ENCODE peak calls at places on chromosome 11, in four cellular contexts. M is K562, G is HepG2, Y is GM12878. E is an unnamed sample.

GRCh38 chr11:11535611-11536010 is 86.2 kb downstream of the GALNT18 start:
- DNase-seq in G (no peak), Y (no peak), M (no peak), E (no peak)

GRCh38 chr11:123082977-123083376 is 21.0 kb upstream of the HSPA8 start:
- DNase-seq in Y (no peak), M (no peak), G (no peak), E (no peak)

GRCh38 chr11:61362542-61362875 is 335 bp downstream of the TMEM138 start:
- DNase-seq in M (peak; percentile 55), G (peak; percentile 35), Y (no peak), E (no peak)

GRCh38 chr11:71120346-71120963 is 131.9 kb downstream of the SHANK2 start:
- DNase-seq in Y (no peak), M (peak; percentile 8), G (peak; percentile 38), E (peak; percentile 84)

GRCh38 chr11:59673291-59673690 is 4.5 kb upstream of the PATL1 start:
- DNase-seq in Y (no peak), M (no peak), G (no peak), E (no peak)

GRCh38 chr11:120399312-120399711 is 63.1 kb downstream of the ARHGEF12 start:
- DNase-seq in M (no peak), Y (no peak), G (no peak), E (no peak)

GRCh38 chr11:96388891-96389603 is 665 bp downstream of the CCDC82 start:
- DNase-seq in G (peak; percentile 46), Y (peak; percentile 19), M (peak; percentile 72), E (peak; percentile 73)

GRCh38 chr11:45318516-45318915 is 32.4 kb upstream of the SYT13 start:
- DNase-seq in Y (no peak), G (no peak), M (no peak), E (no peak)

GRCh38 chr11:17403977-17404759 is 15.7 kb upstream of the KCNJ11 start:
- DNase-seq in M (no peak), G (no peak), Y (no peak), E (no peak)

GRCh38 chr11:82899191-82899820 is 924 bp downstream of the PRCP start:
- DNase-seq in G (peak; percentile 8), Y (peak; percentile 20), M (peak; percentile 41), E (no peak)

GRCh38 chr11:111954154-111954553 is 17.0 kb downstream of the DIXDC1 start:
- DNase-seq in G (no peak), Y (no peak), M (no peak), E (no peak)

GRCh38 chr11:132020001-132020400 is 649.6 kb downstream of the NTM start:
- DNase-seq in Y (no peak), M (no peak), G (no peak), E (no peak)

GRCh38 chr11:16902182-16902581 is 112.0 kb downstream of the PLEKHA7 start:
- DNase-seq in Y (peak; percentile 88), M (no peak), G (no peak), E (no peak)

GRCh38 chr11:134236834-134237556 is 12.5 kb downstream of the VPS26B start:
- DNase-seq in Y (no peak), G (no peak), M (peak; percentile 18), E (no peak)

GRCh38 chr11:92594251-92594650 is 369.6 kb downstream of the FAT3 start:
- DNase-seq in Y (no peak), G (no peak), M (no peak), E (no peak)

GRCh38 chr11:116376547-116376946 is 396.2 kb downstream of the BUD13 start:
- DNase-seq in M (no peak), Y (no peak), G (peak; percentile 80), E (no peak)

GRCh38 chr11:35579557-35580396 is 38.5 kb upstream of the FJX1 start:
- DNase-seq in G (peak; percentile 62), M (peak; percentile 49), Y (no peak), E (no peak)

GRCh38 chr11:65711785-65712632 is at the start of gene KAT5:
- DNase-seq in G (peak; percentile 95), Y (peak; percentile 94), M (peak; percentile 99), E (peak; percentile 99)

GRCh38 chr11:68038718-68039525 is at the start of gene TCIRG1:
- DNase-seq in M (peak; percentile 93), G (peak; percentile 79), Y (peak; percentile 15), E (peak; percentile 73)

GRCh38 chr11:63829823-63830489 is 9.0 kb upstream of the MARK2 start:
- DNase-seq in Y (no peak), M (peak; percentile 54), G (peak; percentile 52), E (peak; percentile 62)

GRCh38 chr11:132681971-132682370 is 850.3 kb downstream of the OPCML start:
- DNase-seq in G (no peak), M (no peak), Y (no peak), E (no peak)

GRCh38 chr11:19027829-19028595 is 32.5 kb downstream of the MRGPRX2 start:
- DNase-seq in M (no peak), Y (no peak), G (peak; percentile 29), E (no peak)

GRCh38 chr11:9251306-9251705 is 13.8 kb downstream of the DENND5A start:
- DNase-seq in G (no peak), Y (no peak), M (no peak), E (no peak)

GRCh38 chr11:131169057-131169456 is 201.4 kb upstream of the NTM start:
- DNase-seq in M (no peak), G (no peak), Y (no peak), E (no peak)

GRCh38 chr11:28963189-28963588 is 855.0 kb downstream of the METTL15 start:
- DNase-seq in M (no peak), G (no peak), Y (no peak), E (no peak)

GRCh38 chr11:69249641-69250502 is 44.1 kb upstream of the MYEOV start:
- DNase-seq in M (no peak), Y (no peak), G (no peak), E (peak; percentile 62)
- TF ChIP-seq ETV6 in M (no peak), Y (no peak), G (no peak), E (no peak)

GRCh38 chr11:128590587-128590986 is 3.2 kb upstream of the ETS1 start:
- DNase-seq in Y (no peak), M (no peak), G (no peak), E (no peak)
- TF ChIP-seq CREM in Y (no peak), M (no peak), G (no peak), E (no peak)

DNA sequence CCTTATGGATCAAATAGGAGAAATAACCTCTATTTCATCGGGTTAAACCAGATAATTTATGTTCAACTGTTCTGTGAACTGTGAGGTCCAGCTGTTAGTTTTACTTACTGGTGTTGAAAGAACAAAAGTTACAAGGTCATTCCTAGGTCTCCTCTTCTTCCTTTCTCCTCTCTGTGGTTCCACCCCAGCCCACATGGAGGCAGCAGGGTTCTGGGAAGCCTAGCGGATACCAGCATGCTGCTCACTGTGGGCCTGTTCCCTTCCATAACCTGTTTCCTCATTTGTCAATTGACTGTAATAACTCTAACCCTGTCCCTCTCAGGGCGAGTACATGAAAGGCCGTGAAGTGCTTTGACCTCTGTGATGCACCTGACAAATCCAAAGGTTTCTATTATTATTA is 27.8 kb downstream of the RELT start:
- DNase-seq in G (peak; percentile 74), Y (no peak), M (peak; percentile 70), E (peak; percentile 66)
- TF ChIP-seq ETV6 in G (no peak), Y (no peak), M (no peak), E (no peak)

GRCh38 chr11:20597924-20598484 is 1.4 kb upstream of the SLC6A5 start:
- DNase-seq in G (no peak), Y (no peak), M (no peak), E (peak; percentile 30)
- TF ChIP-seq CREM in G (no peak), Y (no peak), M (no peak), E (no peak)

DNA sequence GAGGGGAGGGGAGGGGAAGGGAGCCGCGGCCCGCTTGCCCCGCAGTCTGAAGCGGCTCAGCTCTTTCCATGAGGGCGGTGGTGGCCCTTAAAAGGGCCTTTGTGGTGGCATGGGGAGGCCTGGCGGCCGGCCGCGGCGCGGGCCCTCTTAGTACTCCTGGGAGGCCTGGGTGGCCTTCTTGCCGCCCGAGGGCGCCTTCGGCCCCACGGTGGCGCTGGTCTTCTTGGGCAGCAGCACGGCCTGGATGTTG is 6.9 kb downstream of the DPAGT1 start:
- DNase-seq in G (peak; percentile 64), Y (no peak), M (no peak), E (peak; percentile 74)
- TF ChIP-seq ETV6 in G (no peak), Y (no peak), M (no peak), E (no peak)

GRCh38 chr11:2203440-2204259 is 32.0 kb upstream of the TH start:
- DNase-seq in Y (no peak), G (peak; percentile 86), M (no peak), E (peak; percentile 7)
- TF ChIP-seq CREM in Y (no peak), G (no peak), M (no peak), E (no peak)

GRCh38 chr11:126355926-126356897 is 726 bp downstream of the ST3GAL4 start:
- DNase-seq in Y (no peak), G (peak; percentile 21), M (peak; percentile 52), E (peak; percentile 51)
- TF ChIP-seq ETV6 in Y (no peak), G (no peak), M (no peak), E (no peak)